ENCODE peak calls at places on chromosomes 5 and 9, in nine cellular contexts. D is PC-9; C is esophagus squamous epithelium; J is SK-N-SH; M is CD8-positive, alpha-beta T cell; R is cardiac muscle cell; P is lung; F is IMR-90; A is heart left ventricle. Q is an unnamed sample.

GRCh38 chr9:13705356-13705755 is 425.9 kb upstream of the MPDZ start:
- DNase-seq in D (no peak), C (no peak), J (no peak), M (no peak), R (peak; percentile 67), P (no peak), F (no peak), A (no peak), Q (no peak)

GRCh38 chr5:53482717-53483638 is 2.5 kb downstream of the FST start:
- DNase-seq in D (no peak), C (no peak), J (peak; percentile 26), M (no peak), R (peak; percentile 55), P (peak; percentile 35), F (peak; percentile 53), A (peak; percentile 45), Q (no peak)

GRCh38 chr9:91071185-91071990 is 269.8 kb downstream of the SYK start:
- DNase-seq in D (peak; percentile 82), C (no peak), J (no peak), M (no peak), R (peak; percentile 65), P (no peak), F (peak; percentile 99), A (no peak), Q (no peak)

GRCh38 chr5:146484714-146485391 is 31.1 kb downstream of the GPR151 start:
- DNase-seq in D (no peak), C (no peak), J (no peak), M (no peak), R (no peak), P (no peak), F (no peak), A (no peak), Q (no peak)

GRCh38 chr5:81428446-81428845 is 34.5 kb upstream of the ACOT12 start:
- DNase-seq in D (no peak), C (no peak), J (no peak), M (no peak), R (no peak), P (no peak), F (peak; percentile 33), A (no peak), Q (no peak)

GRCh38 chr9:112439825-112440224 is 46.8 kb upstream of the KIAA1958 start:
- DNase-seq in D (no peak), C (no peak), J (no peak), M (no peak), R (no peak), P (no peak), F (no peak), A (no peak), Q (no peak)

GRCh38 chr5:115262405-115263247 is at the start of gene PGGT1B:
- DNase-seq in D (peak; percentile 61), C (peak; percentile 30), J (peak; percentile 90), M (peak; percentile 65), R (peak; percentile 71), P (peak; percentile 79), F (peak; percentile 55), A (peak; percentile 77), Q (peak; percentile 52)

GRCh38 chr9:116549786-116550660 is 137.1 kb upstream of the TRIM32 start:
- DNase-seq in D (no peak), C (no peak), J (no peak), M (no peak), R (no peak), P (no peak), F (peak; percentile 14), A (no peak), Q (no peak)

GRCh38 chr5:27516437-27516836 is 478.1 kb upstream of the CDH9 start:
- DNase-seq in D (no peak), C (no peak), J (no peak), M (no peak), R (no peak), P (no peak), F (no peak), A (no peak), Q (no peak)

GRCh38 chr9:30935730-30936129 is 1448.7 kb upstream of the ACO1 start:
- DNase-seq in D (no peak), C (no peak), J (no peak), M (no peak), R (no peak), P (no peak), F (no peak), A (no peak), Q (no peak)

GRCh38 chr5:59342181-59342580 is 551.3 kb downstream of the PDE4D start:
- DNase-seq in D (no peak), C (no peak), J (peak; percentile 22), M (no peak), R (no peak), P (no peak), F (no peak), A (no peak), Q (no peak)

GRCh38 chr9:113657765-113658564 is 194.4 kb downstream of the RGS3 start:
- DNase-seq in D (peak; percentile 86), C (no peak), J (peak; percentile 83), M (peak; percentile 81), R (peak; percentile 88), P (peak; percentile 86), F (peak; percentile 83), A (peak; percentile 88), Q (peak; percentile 68)

GRCh38 chr5:175123542-175123941 is 320.4 kb downstream of the DRD1 start:
- DNase-seq in D (no peak), C (no peak), J (no peak), M (no peak), R (no peak), P (no peak), F (no peak), A (no peak), Q (no peak)

GRCh38 chr5:140351609-140352334 is 5.4 kb upstream of the HBEGF start:
- DNase-seq in D (peak; percentile 54), C (no peak), J (peak; percentile 66), M (peak; percentile 73), R (peak; percentile 79), P (peak; percentile 56), F (peak; percentile 70), A (no peak), Q (peak; percentile 20)

GRCh38 chr5:111948517-111948916 is 191.5 kb upstream of the NREP start:
- DNase-seq in D (no peak), C (no peak), J (no peak), M (no peak), R (peak; percentile 90), P (no peak), F (peak; percentile 99), A (no peak), Q (no peak)

GRCh38 chr9:129823163-129823933 is 588 bp downstream of the TOR1A start:
- DNase-seq in D (peak; percentile 25), C (no peak), J (peak; percentile 76), M (peak; percentile 17), R (peak; percentile 42), P (no peak), F (peak; percentile 27), A (no peak), Q (no peak)

GRCh38 chr9:75855509-75855908 is 35.0 kb upstream of the PCSK5 start:
- DNase-seq in D (no peak), C (no peak), J (no peak), M (no peak), R (peak; percentile 20), P (no peak), F (peak; percentile 4), A (no peak), Q (no peak)

GRCh38 chr9:3367185-3367584 is 158.6 kb downstream of the RFX3 start:
- DNase-seq in D (no peak), C (no peak), J (no peak), M (no peak), R (no peak), P (no peak), F (no peak), A (no peak), Q (no peak)

GRCh38 chr5:176695073-176695472 is 47.8 kb downstream of the TSPAN17 start:
- DNase-seq in D (no peak), C (no peak), J (peak; percentile 29), M (no peak), R (no peak), P (no peak), F (no peak), A (peak; percentile 53), Q (no peak)
- H3K27ac ChIP-seq in D (no peak overlapping the region), C (no peak overlapping the region), J (no peak overlapping the region), M (no peak overlapping the region), R (no peak overlapping the region), P (no peak overlapping the region), F (no peak overlapping the region), A (no peak overlapping the region), Q (no peak overlapping the region)

GRCh38 chr5:2740849-2741555 is 10.5 kb downstream of the IRX2 start:
- DNase-seq in D (no peak), C (no peak), J (no peak), M (no peak), R (no peak), P (peak; percentile 28), F (no peak), A (no peak), Q (no peak)

GRCh38 chr5:2742921-2743679 is 8.4 kb downstream of the IRX2 start:
- DNase-seq in D (no peak), C (no peak), J (no peak), M (no peak), R (no peak), P (peak; percentile 29), F (no peak), A (no peak), Q (no peak)

GRCh38 chr5:2739360-2740050 is 12.0 kb downstream of the IRX2 start:
- DNase-seq in D (no peak), C (no peak), J (no peak), M (no peak), R (peak; percentile 16), P (no peak), F (no peak), A (no peak), Q (no peak)

GRCh38 chr5:2740051-2740848 is 11.2 kb downstream of the IRX2 start:
- DNase-seq in D (no peak), C (no peak), J (no peak), M (no peak), R (no peak), P (no peak), F (no peak), A (no peak), Q (no peak)

DNA sequence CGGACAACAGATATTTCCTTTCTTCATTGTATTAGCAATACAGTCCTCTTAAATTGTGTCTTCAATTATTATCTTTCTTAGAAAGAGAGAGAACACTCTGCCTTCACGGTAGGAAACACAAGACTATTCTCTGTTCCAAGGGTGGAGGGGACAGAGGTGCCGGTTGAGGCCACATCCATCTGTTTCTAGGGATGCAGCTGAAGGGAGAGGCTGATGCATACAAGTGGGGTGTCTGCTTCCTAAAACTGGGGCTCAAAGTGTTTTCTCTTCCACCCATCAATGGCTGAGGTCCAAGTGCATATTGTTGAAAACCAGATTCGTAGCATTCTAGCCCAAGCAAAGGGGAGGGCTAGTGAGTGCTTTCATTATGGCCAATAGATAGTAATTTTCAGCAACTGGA is 9.5 kb downstream of the IRX2 start:
- DNase-seq in D (no peak), C (no peak), J (no peak), M (no peak), R (no peak), P (peak; percentile 22), F (no peak), A (no peak), Q (no peak)
- H3K27me3 ChIP-seq in D (peaks cover 85% of the 10 kb centered on the region), C (peaks cover 100% of the 10 kb centered on the region), J (peaks cover 75% of the 10 kb centered on the region), M (peaks cover 9% of the 10 kb centered on the region), R (peaks cover 94% of the 10 kb centered on the region), P (peaks cover 5% of the 10 kb centered on the region), F (peaks cover 24% of the 10 kb centered on the region), A (peaks cover 94% of the 10 kb centered on the region), Q (peaks cover 86% of the 10 kb centered on the region)

GRCh38 chr5:126428421-126428820 is 5.2 kb downstream of the GRAMD2B start:
- DNase-seq in D (no peak), C (no peak), J (no peak), M (no peak), R (no peak), P (no peak), F (no peak), A (no peak), Q (no peak)
- H3K27ac ChIP-seq in D (no peak overlapping the region), C (no peak overlapping the region), J (no peak overlapping the region), M (no peak overlapping the region), R (no peak overlapping the region), P (no peak overlapping the region), F (no peak overlapping the region), A (no peak overlapping the region), Q (no peak overlapping the region)

GRCh38 chr9:99358668-99359067 is 136.6 kb downstream of the SEC61B start:
- DNase-seq in D (no peak), C (no peak), J (no peak), M (no peak), R (no peak), P (no peak), F (no peak), A (peak; percentile 41), Q (no peak)
- H3K27me3 ChIP-seq in D (peaks cover 14% of the 10 kb centered on the region), C (peaks cover 34% of the 10 kb centered on the region), J (no peaks in the 10 kb centered on the region), M (no peaks in the 10 kb centered on the region), R (no peaks in the 10 kb centered on the region), P (no peaks in the 10 kb centered on the region), F (peaks cover 11% of the 10 kb centered on the region), A (peaks cover 6% of the 10 kb centered on the region), Q (peaks cover 8% of the 10 kb centered on the region)

Q was measured in CD4-positive, alpha-beta T cell.